ENCODE peak calls at places on chromosomes 2 and 18, in eight cellular contexts. Y, N, E, B, J, R, M and A are unnamed samples.

GRCh38 chr2:232333361-232334135 is 45.0 kb upstream of the ALPP start:
- DNase-seq in Y (no peak), N (peak; percentile 14), E (peak; percentile 9), B (no peak), J (no peak), R (peak; percentile 14), M (peak; percentile 40), A (peak; percentile 58)

GRCh38 chr2:136058951-136059530 is 58.9 kb downstream of the CXCR4 start:
- DNase-seq in Y (no peak), N (no peak), E (peak; percentile 59), B (no peak), J (no peak), R (no peak), M (no peak), A (no peak)

GRCh38 chr2:186503827-186504606 is 18.0 kb downstream of the ZC3H15 start:
- DNase-seq in Y (peak; percentile 27), N (no peak), E (peak; percentile 39), B (no peak), J (no peak), R (peak; percentile 53), M (peak; percentile 13), A (no peak)

GRCh38 chr2:159516241-159516758 is 100.0 kb downstream of the BAZ2B start:
- DNase-seq in Y (peak; percentile 52), N (no peak), E (peak; percentile 52), B (no peak), J (no peak), R (peak; percentile 77), M (peak; percentile 11), A (no peak)

GRCh38 chr2:221641181-221641871 is 69.2 kb upstream of the EPHA4 start:
- DNase-seq in Y (peak; percentile 99), N (no peak), E (no peak), B (no peak), J (no peak), R (peak; percentile 94), M (no peak), A (no peak)

GRCh38 chr2:147521936-147522335 is 322.9 kb upstream of the ACVR2A start:
- DNase-seq in Y (no peak), N (no peak), E (no peak), B (no peak), J (no peak), R (no peak), M (no peak), A (no peak)

GRCh38 chr18:21243041-21243431 is 1.0 kb downstream of the GREB1L start:
- DNase-seq in Y (peak; percentile 38), N (no peak), E (no peak), B (no peak), J (no peak), R (no peak), M (peak; percentile 42), A (no peak)

GRCh38 chr2:241950878-241951331 is 81.4 kb downstream of the RTP5 start:
- DNase-seq in Y (peak; percentile 40), N (peak; percentile 81), E (peak; percentile 61), B (peak; percentile 76), J (peak; percentile 90), R (peak; percentile 49), M (peak; percentile 94), A (peak; percentile 60)

GRCh38 chr2:147663153-147663961 is 181.5 kb upstream of the ACVR2A start:
- DNase-seq in Y (no peak), N (no peak), E (no peak), B (no peak), J (no peak), R (no peak), M (no peak), A (no peak)

GRCh38 chr2:43158259-43158880 is 68.0 kb downstream of the ZFP36L2 start:
- DNase-seq in Y (peak; percentile 78), N (peak; percentile 67), E (no peak), B (peak; percentile 61), J (peak; percentile 86), R (peak; percentile 87), M (no peak), A (peak; percentile 54)
- H3K4me1 ChIP-seq in Y (peaks cover 15% of the 10 kb centered on the region), N (peaks cover 14% of the 10 kb centered on the region), E (peaks cover 7% of the 10 kb centered on the region), B (peaks cover 50% of the 10 kb centered on the region), J (peaks cover 14% of the 10 kb centered on the region), R (peaks cover 13% of the 10 kb centered on the region), M (peaks cover 14% of the 10 kb centered on the region), A (peaks cover 37% of the 10 kb centered on the region)

DNA sequence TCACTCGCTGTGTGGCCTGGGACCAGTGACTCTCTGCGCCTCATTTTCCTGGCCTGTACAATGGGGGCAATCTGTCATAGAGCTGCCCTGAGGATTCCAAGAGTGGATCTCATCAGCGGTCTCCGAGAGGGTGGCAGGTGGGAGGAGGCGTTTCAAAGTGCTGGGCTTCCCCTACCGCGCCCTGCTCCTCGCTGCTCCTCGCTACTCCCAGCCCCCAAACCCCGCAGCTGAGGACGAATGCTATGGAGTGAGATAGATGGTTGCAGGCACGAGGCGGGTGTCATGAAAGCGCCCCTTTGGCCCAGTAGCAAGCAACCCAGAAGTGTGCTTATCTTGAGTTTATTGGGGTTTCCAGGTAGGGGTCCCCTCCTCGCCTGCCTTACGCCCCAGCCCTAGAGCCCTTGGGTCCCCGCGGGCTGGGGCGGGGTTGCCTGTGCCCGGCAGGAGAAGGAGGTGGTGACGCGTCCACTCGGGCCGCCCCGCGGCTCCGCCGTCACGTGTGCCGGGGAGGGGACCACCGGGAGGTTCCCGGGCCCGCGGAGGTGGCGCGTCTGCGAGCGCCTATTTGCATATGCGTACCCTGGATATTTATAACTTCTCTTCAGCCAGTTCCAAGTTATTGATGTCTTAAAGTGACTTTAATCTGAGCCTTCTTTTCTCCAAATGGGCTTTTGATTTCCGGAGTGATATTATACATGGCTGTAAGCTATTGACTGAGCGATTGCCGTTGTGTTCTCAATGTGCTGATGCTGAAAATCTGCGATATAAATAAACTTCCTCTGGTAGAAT is 263.8 kb downstream of the ATAD2B start:
- DNase-seq in Y (no peak), N (peak; percentile 56), E (no peak), B (peak; percentile 41), J (peak; percentile 80), R (no peak), M (no peak), A (peak; percentile 50)
- H3K4me3 ChIP-seq in Y (peak overlapping the region; percentile 2), N (peak overlapping the region; percentile 13), E (no peak overlapping the region), B (peak overlapping the region; percentile 36), J (peak overlapping the region; percentile 38), R (no peak overlapping the region), M (no peak overlapping the region), A (peak overlapping the region; percentile 29)

GRCh38 chr2:235611756-235612155 is 117.9 kb downstream of the AGAP1 start:
- DNase-seq in Y (no peak), N (no peak), E (no peak), B (no peak), J (no peak), R (no peak), M (no peak), A (no peak)
- H3K4me1 ChIP-seq in Y (peaks cover 15% of the 10 kb centered on the region), N (peaks cover 3% of the 10 kb centered on the region), E (no peaks in the 10 kb centered on the region), B (peaks cover 27% of the 10 kb centered on the region), J (peaks cover 2% of the 10 kb centered on the region), R (peaks cover 2% of the 10 kb centered on the region), M (peaks cover 5% of the 10 kb centered on the region), A (peaks cover 47% of the 10 kb centered on the region)

DNA sequence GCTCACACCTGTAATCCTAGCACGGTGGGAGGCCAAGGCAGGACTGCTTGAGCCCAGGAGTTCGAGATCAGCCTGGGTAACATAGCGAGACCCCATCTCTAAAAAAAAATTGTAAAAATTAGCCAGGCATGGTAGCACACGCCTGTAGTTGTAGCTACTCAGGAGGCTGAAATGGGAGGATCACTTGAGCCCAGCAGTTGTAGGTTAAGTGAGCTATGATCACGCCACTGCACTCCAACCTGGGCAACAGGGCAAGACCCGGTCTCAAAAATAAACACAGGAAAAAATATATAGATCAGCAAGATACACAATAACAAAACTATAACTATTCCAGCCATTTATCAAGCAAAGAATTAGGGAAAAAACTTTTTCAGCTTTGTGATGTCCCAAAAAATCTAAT is 3.0 kb downstream of the SF3B1 start:
- DNase-seq in Y (no peak), N (no peak), E (no peak), B (no peak), J (no peak), R (no peak), M (no peak), A (no peak)
- H3K4me3 ChIP-seq in Y (no peak overlapping the region), N (no peak overlapping the region), E (peak overlapping the region; percentile 99), B (no peak overlapping the region), J (no peak overlapping the region), R (no peak overlapping the region), M (peak overlapping the region; percentile 96), A (peak overlapping the region; percentile 85)

GRCh38 chr2:96547203-96547641 is 10.7 kb downstream of the ARID5A start:
- DNase-seq in Y (no peak), N (no peak), E (no peak), B (no peak), J (no peak), R (no peak), M (no peak), A (no peak)
- H3K4me1 ChIP-seq in Y (no peaks in the 10 kb centered on the region), N (no peaks in the 10 kb centered on the region), E (no peaks in the 10 kb centered on the region), B (peaks cover 25% of the 10 kb centered on the region), J (no peaks in the 10 kb centered on the region), R (no peaks in the 10 kb centered on the region), M (peaks cover 2% of the 10 kb centered on the region), A (peaks cover 14% of the 10 kb centered on the region)

DNA sequence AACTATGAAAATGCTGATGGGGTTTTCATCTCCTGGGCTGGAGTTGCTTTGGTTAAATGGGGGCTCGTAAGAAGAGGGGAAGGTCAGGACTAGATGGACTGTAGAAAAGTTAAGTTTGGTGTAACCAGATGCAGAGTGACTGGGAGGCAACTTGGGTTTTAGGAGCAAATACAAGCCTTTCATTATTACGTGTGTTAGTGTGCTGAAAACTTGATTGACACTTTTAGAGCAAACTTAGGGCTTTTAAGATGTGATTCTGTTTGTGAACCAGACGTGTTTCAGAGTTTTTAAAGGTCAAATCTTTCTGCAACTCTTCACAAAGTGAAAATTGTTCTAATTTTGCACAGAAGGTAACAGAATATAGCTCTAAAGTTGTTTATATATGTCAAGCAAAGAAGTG is 460.8 kb upstream of the HNRNPA3 start:
- DNase-seq in Y (no peak), N (no peak), E (no peak), B (no peak), J (no peak), R (no peak), M (no peak), A (no peak)
- H3K4me3 ChIP-seq in Y (no peak overlapping the region), N (no peak overlapping the region), E (no peak overlapping the region), B (no peak overlapping the region), J (no peak overlapping the region), R (no peak overlapping the region), M (no peak overlapping the region), A (no peak overlapping the region)

GRCh38 chr2:70123829-70124117 is 36.5 kb downstream of the PCBP1 start:
- DNase-seq in Y (no peak), N (no peak), E (no peak), B (no peak), J (no peak), R (no peak), M (no peak), A (no peak)
- H3K4me1 ChIP-seq in Y (peaks cover 9% of the 10 kb centered on the region), N (peaks cover 4% of the 10 kb centered on the region), E (peaks cover 96% of the 10 kb centered on the region), B (peaks cover 71% of the 10 kb centered on the region), J (no peaks in the 10 kb centered on the region), R (peaks cover 12% of the 10 kb centered on the region), M (peaks cover 29% of the 10 kb centered on the region), A (peaks cover 57% of the 10 kb centered on the region)

GRCh38 chr2:217929294-217929671 is 73.5 kb downstream of the TNS1 start:
- DNase-seq in Y (no peak), N (no peak), E (no peak), B (no peak), J (peak; percentile 61), R (no peak), M (no peak), A (no peak)
- H3K4me3 ChIP-seq in Y (no peak overlapping the region), N (no peak overlapping the region), E (no peak overlapping the region), B (no peak overlapping the region), J (no peak overlapping the region), R (no peak overlapping the region), M (no peak overlapping the region), A (no peak overlapping the region)